ENCODE peak calls at places on chromosomes 6 and 20, in five cellular contexts. W, Q, N, T and I are unnamed samples.

GRCh38 chr20:62704341-62704948 is 4.2 kb upstream of the NTSR1 start:
- ATAC-seq in N (no peak), W (peak; percentile 26), Q (peak; percentile 45), T (no peak), I (peak; percentile 34)

GRCh38 chr20:47296950-47297349 is 59.5 kb downstream of the ZMYND8 start:
- ATAC-seq in W (peak; percentile 72), Q (no peak), N (no peak), T (no peak), I (no peak)

GRCh38 chr6:143267740-143268139 is 182.8 kb downstream of the ADAT2 start:
- ATAC-seq in N (no peak), Q (no peak), W (no peak), T (no peak), I (no peak)

GRCh38 chr6:139698526-139699182 is 324.2 kb upstream of the CITED2 start:
- ATAC-seq in N (no peak), W (no peak), Q (no peak), T (no peak), I (no peak)

GRCh38 chr6:106281088-106281487 is 44.5 kb downstream of the ATG5 start:
- ATAC-seq in T (no peak), W (no peak), N (no peak), Q (no peak), I (no peak)

GRCh38 chr6:103018426-103018825 is 1624.9 kb downstream of the GRIK2 start:
- ATAC-seq in T (no peak), Q (no peak), W (no peak), N (no peak), I (no peak)

GRCh38 chr6:130900913-130901312 is 73.7 kb downstream of the SMLR1 start:
- ATAC-seq in W (peak; percentile 83), N (no peak), Q (peak; percentile 59), T (no peak), I (no peak)

GRCh38 chr20:60851826-60852704 is 400.0 kb upstream of the CDH4 start:
- ATAC-seq in N (no peak), W (no peak), T (no peak), Q (peak; percentile 50), I (no peak)

GRCh38 chr6:106083618-106084017 is 2.5 kb upstream of the PRDM1 start:
- ATAC-seq in T (no peak), N (peak; percentile 30), W (no peak), Q (no peak), I (no peak)

GRCh38 chr6:166636191-166636938 is 9.3 kb upstream of the RPS6KA2 start:
- ATAC-seq in N (no peak), Q (no peak), W (no peak), T (no peak), I (no peak)

GRCh38 chr20:34580588-34580940 is 22.0 kb downstream of the MAP1LC3A start:
- ATAC-seq in N (no peak), W (no peak), T (no peak), Q (no peak), I (no peak)

GRCh38 chr6:6725834-6726194 is 137.3 kb downstream of the LY86 start:
- ATAC-seq in Q (no peak), W (no peak), T (no peak), N (no peak), I (no peak)

GRCh38 chr6:169905041-169905807 is 153.8 kb downstream of the ERMARD start:
- ATAC-seq in W (no peak), Q (no peak), N (no peak), T (no peak), I (peak; percentile 67)

GRCh38 chr6:27720607-27721580 is 191.3 kb downstream of the OR2B2 start:
- ATAC-seq in W (peak; percentile 92), N (peak; percentile 52), Q (peak; percentile 97), T (no peak), I (peak; percentile 37)

GRCh38 chr6:168837231-168837903 is 396.4 kb downstream of the SMOC2 start:
- ATAC-seq in N (no peak), W (no peak), T (no peak), Q (no peak), I (no peak)

GRCh38 chr20:1293641-1294379 is 27.7 kb downstream of the SNPH start:
- ATAC-seq in T (no peak), Q (no peak), N (no peak), W (no peak), I (no peak)

GRCh38 chr6:75657327-75657726 is 55.6 kb downstream of the SENP6 start:
- ATAC-seq in Q (no peak), T (no peak), W (no peak), N (no peak), I (no peak)

GRCh38 chr6:56714982-56715456 is 72.3 kb upstream of the DST start:
- ATAC-seq in T (no peak), Q (peak; percentile 73), N (no peak), W (peak; percentile 69), I (peak; percentile 67)

GRCh38 chr6:74826318-74826717 is 379.5 kb downstream of the COL12A1 start:
- ATAC-seq in Q (no peak), T (no peak), N (no peak), W (no peak), I (no peak)

GRCh38 chr6:44128020-44128917 is 915 bp downstream of the TMEM63B start:
- ATAC-seq in T (no peak), W (peak; percentile 57), N (no peak), Q (peak; percentile 82), I (peak; percentile 48)

GRCh38 chr20:25139061-25139705 is 56.3 kb upstream of the ENTPD6 start:
- ATAC-seq in T (no peak), N (no peak), W (peak; percentile 58), Q (no peak), I (peak; percentile 57)

GRCh38 chr6:149336529-149336928 is 19.0 kb downstream of the TAB2 start:
- ATAC-seq in N (no peak), T (no peak), W (peak; percentile 62), Q (peak; percentile 47), I (peak; percentile 82)

GRCh38 chr20:34689486-34689885 is 12.6 kb upstream of the PIGU start:
- ATAC-seq in W (no peak), T (no peak), N (no peak), Q (peak; percentile 52), I (peak; percentile 66)

GRCh38 chr6:139262519-139263300 is 29.1 kb downstream of the TXLNB start:
- ATAC-seq in Q (no peak), N (peak; percentile 99), W (no peak), T (peak; percentile 90), I (no peak)